ENCODE peak calls at places on chromosome 15, in eight cellular contexts. A is spleen, Z is A549, P is heart left ventricle, R is IMR-90, D is right lobe of liver, C is stomach, G is uterus. F is an unnamed sample.

GRCh38 chr15:59371458-59372351 is 966 bp downstream of the MYO1E start:
- DNase-seq in A (peak; percentile 86), Z (no peak), P (peak; percentile 62), R (no peak), D (peak; percentile 66), C (peak; percentile 70), G (peak; percentile 19), F (peak; percentile 39)

GRCh38 chr15:74613089-74613952 is 2.3 kb upstream of the CLK3 start:
- DNase-seq in A (no peak), Z (no peak), P (no peak), R (no peak), D (no peak), C (no peak), G (no peak), F (no peak)

GRCh38 chr15:92079047-92079446 is 225.5 kb downstream of the SLCO3A1 start:
- DNase-seq in A (no peak), Z (peak; percentile 66), P (no peak), R (no peak), D (no peak), C (no peak), G (no peak), F (no peak)

GRCh38 chr15:45457215-45457614 is 65.3 kb downstream of the SLC30A4 start:
- DNase-seq in A (no peak), Z (no peak), P (no peak), R (no peak), D (no peak), C (no peak), G (no peak), F (no peak)

GRCh38 chr15:80210612-80211554 is 41.1 kb downstream of the CTXND1 start:
- DNase-seq in A (no peak), Z (no peak), P (no peak), R (no peak), D (peak; percentile 71), C (no peak), G (no peak), F (no peak)

GRCh38 chr15:49831206-49831965 is 210.5 kb downstream of the DTWD1 start:
- DNase-seq in A (no peak), Z (peak; percentile 73), P (peak; percentile 63), R (peak; percentile 95), D (no peak), C (no peak), G (peak; percentile 28), F (no peak)

GRCh38 chr15:83065431-83065830 is 1.6 kb downstream of the BTBD1 start:
- DNase-seq in A (no peak), Z (no peak), P (no peak), R (no peak), D (no peak), C (no peak), G (no peak), F (no peak)

GRCh38 chr15:52734329-52734728 is 55.1 kb upstream of the ATOSA start:
- DNase-seq in A (no peak), Z (no peak), P (no peak), R (no peak), D (no peak), C (no peak), G (no peak), F (no peak)

GRCh38 chr15:60076582-60077263 is 72.6 kb downstream of the FOXB1 start:
- DNase-seq in A (no peak), Z (no peak), P (no peak), R (no peak), D (no peak), C (no peak), G (no peak), F (no peak)

GRCh38 chr15:25717861-25718504 is 145.1 kb downstream of the ATP10A start:
- DNase-seq in A (peak; percentile 69), Z (no peak), P (no peak), R (no peak), D (no peak), C (no peak), G (no peak), F (no peak)

GRCh38 chr15:81281925-81282895 is 41.7 kb downstream of the STARD5 start:
- DNase-seq in A (no peak), Z (no peak), P (no peak), R (no peak), D (no peak), C (no peak), G (peak; percentile 13), F (no peak)

GRCh38 chr15:43220991-43221403 is at the start of gene EPB42:
- DNase-seq in A (no peak), Z (no peak), P (no peak), R (no peak), D (no peak), C (no peak), G (no peak), F (no peak)

GRCh38 chr15:31484369-31484951 is 157.8 kb downstream of the KLF13 start:
- DNase-seq in A (no peak), Z (no peak), P (no peak), R (no peak), D (no peak), C (peak; percentile 23), G (peak; percentile 13), F (no peak)
- TF ChIP-seq POLR2A in A (no peak), Z (no peak), P (no peak), R (no peak), D (no peak), C (no peak), G (no peak), F (no peak)

DNA sequence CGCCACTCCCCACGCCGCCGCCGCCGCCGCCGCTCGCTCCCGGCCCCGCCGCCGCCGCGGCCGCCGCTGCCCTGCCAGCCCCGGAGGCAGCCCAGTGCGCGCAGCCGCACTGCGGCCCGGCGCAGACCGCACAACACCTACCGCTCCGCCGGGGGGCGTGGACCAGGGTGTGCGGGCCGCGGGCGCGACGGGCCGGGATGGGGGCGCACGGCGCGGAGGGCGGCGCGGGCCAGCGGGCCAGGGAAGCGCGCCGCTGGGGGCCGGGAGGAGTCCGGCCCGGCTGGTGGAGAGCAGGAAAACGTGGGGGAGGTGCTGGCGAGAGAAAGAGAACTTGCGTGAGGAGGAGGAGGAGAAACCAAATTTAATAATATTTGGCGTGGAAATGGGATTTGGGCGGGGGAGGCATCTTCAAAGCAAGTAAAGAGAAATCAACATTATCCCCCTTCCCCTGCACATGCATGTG is at the start of gene RFX7:
- DNase-seq in A (peak; percentile 94), Z (peak; percentile 83), P (peak; percentile 88), R (peak; percentile 73), D (peak; percentile 83), C (peak; percentile 83), G (peak; percentile 62), F (no peak)
- TF ChIP-seq POLR2A in A (no peak), Z (peak; percentile 65), P (no peak), R (no peak), D (peak; percentile 38), C (no peak), G (peak; percentile 39), F (no peak)

DNA sequence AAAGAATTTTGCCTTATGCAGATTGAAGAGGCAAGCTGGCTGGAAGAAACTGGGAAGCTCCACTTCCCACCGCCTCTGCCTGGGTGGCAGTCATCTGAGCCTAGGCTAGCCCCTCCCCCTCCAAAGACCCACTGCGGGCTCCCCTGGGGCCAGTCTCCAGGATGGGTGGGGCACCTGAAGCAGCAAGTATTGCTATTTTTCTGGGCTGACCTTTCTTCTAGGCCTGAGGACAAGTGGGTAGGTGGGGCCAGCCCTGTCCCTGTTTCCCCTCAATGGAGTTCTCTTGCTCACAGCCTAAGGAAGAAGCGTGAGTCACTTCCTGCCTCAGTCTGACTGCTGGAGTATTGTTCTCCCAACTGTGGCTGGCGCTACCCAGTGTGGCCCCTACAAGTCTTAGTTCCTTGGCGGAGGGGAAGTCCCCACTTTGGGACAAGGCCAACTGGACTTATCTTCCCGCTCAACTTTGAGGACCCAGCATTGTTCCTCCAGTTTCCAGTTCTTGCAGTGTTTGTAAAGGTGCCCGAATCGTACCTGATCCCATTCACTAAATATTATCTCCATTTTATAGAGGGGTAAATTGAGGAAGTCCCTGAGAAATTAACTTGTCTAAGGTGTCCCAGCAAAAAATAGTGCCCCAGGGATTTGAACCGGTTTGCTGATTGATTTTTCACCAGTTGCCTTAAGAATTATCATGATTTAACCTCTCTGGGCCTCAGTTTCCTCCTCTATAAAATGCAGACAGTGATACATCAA is 1.4 kb downstream of the FURIN start:
- DNase-seq in A (peak; percentile 84), Z (peak; percentile 73), P (peak; percentile 89), R (peak; percentile 84), D (peak; percentile 71), C (no peak), G (peak; percentile 75), F (no peak)
- TF ChIP-seq POLR2A in A (no peak), Z (no peak), P (no peak), R (no peak), D (peak; percentile 22), C (no peak), G (no peak), F (no peak)

GRCh38 chr15:87567399-87567798 is 689.1 kb downstream of the NTRK3 start:
- DNase-seq in A (no peak), Z (no peak), P (no peak), R (no peak), D (no peak), C (no peak), G (no peak), F (no peak)

GRCh38 chr15:87563840-87564239 is 692.7 kb downstream of the NTRK3 start:
- DNase-seq in A (no peak), Z (no peak), P (no peak), R (no peak), D (no peak), C (no peak), G (no peak), F (no peak)

GRCh38 chr15:87564666-87565065 is 691.9 kb downstream of the NTRK3 start:
- DNase-seq in A (no peak), Z (no peak), P (no peak), R (no peak), D (no peak), C (no peak), G (no peak), F (no peak)

GRCh38 chr15:87570186-87570585 is 686.4 kb downstream of the NTRK3 start:
- DNase-seq in A (no peak), Z (no peak), P (no peak), R (no peak), D (no peak), C (no peak), G (no peak), F (no peak)

GRCh38 chr15:87566236-87566635 is 690.3 kb downstream of the NTRK3 start:
- DNase-seq in A (no peak), Z (no peak), P (no peak), R (no peak), D (no peak), C (no peak), G (no peak), F (no peak)
- TF ChIP-seq POLR2A in A (no peak), Z (no peak), P (no peak), R (no peak), D (no peak), C (no peak), G (no peak), F (no peak)

GRCh38 chr15:72216079-72216478 is 14.9 kb downstream of the PKM start:
- DNase-seq in A (no peak), Z (no peak), P (no peak), R (no peak), D (no peak), C (no peak), G (no peak), F (no peak)
- TF ChIP-seq POLR2A in A (no peak), Z (no peak), P (no peak), R (no peak), D (no peak), C (no peak), G (no peak), F (no peak)

GRCh38 chr15:75758071-75758872 is 45.6 kb upstream of the CSPG4 start:
- DNase-seq in A (peak; percentile 93), Z (peak; percentile 94), P (peak; percentile 93), R (peak; percentile 79), D (peak; percentile 89), C (peak; percentile 90), G (peak; percentile 92), F (peak; percentile 80)
- TF ChIP-seq POLR2A in A (no peak), Z (peak; percentile 71), P (peak; percentile 60), R (no peak), D (peak; percentile 76), C (no peak), G (peak; percentile 18), F (peak; percentile 18)

F was measured in GM12891.